ENCODE peak calls at places on chromosomes 12 and 14, in seven cellular contexts. One of them, this sample, is unnamed.

GRCh38 chr14:30272848-30273563 is 286.0 kb upstream of the G2E3 start:
- DNase-seq in HCT116: no peak
- DNase-seq in GM12878: no peak
- DNase-seq in SK-N-SH: no peak
- DNase-seq in H1: no peak
- DNase-seq in K562: no peak
- DNase-seq in HepG2: no peak
- DNase-seq in this sample: no peak

GRCh38 chr14:71394386-71394785 is 487.1 kb downstream of the PCNX1 start:
- DNase-seq in HCT116: no peak
- DNase-seq in GM12878: no peak
- DNase-seq in SK-N-SH: no peak
- DNase-seq in H1: no peak
- DNase-seq in K562: no peak
- DNase-seq in HepG2: no peak
- DNase-seq in this sample: no peak

GRCh38 chr12:69150083-69150795 is 89.1 kb upstream of the CPSF6 start:
- DNase-seq in HCT116: no peak
- DNase-seq in GM12878: no peak
- DNase-seq in SK-N-SH: no peak
- DNase-seq in H1: no peak
- DNase-seq in K562: no peak
- DNase-seq in HepG2: no peak
- DNase-seq in this sample: no peak

GRCh38 chr14:57461777-57462320 is 31.8 kb downstream of the CCDC198 start:
- DNase-seq in HCT116: no peak
- DNase-seq in GM12878: no peak
- DNase-seq in SK-N-SH: no peak
- DNase-seq in H1: no peak
- DNase-seq in K562: no peak
- DNase-seq in HepG2: no peak
- DNase-seq in this sample: peak; percentile 1

GRCh38 chr14:24285351-24285750 is 14.0 kb upstream of the RABGGTA start:
- DNase-seq in HCT116: no peak
- DNase-seq in GM12878: no peak
- DNase-seq in SK-N-SH: no peak
- DNase-seq in H1: no peak
- DNase-seq in K562: no peak
- DNase-seq in HepG2: no peak
- DNase-seq in this sample: no peak

GRCh38 chr12:84643993-84644392 is 268.6 kb downstream of the SLC6A15 start:
- DNase-seq in HCT116: no peak
- DNase-seq in GM12878: no peak
- DNase-seq in SK-N-SH: no peak
- DNase-seq in H1: no peak
- DNase-seq in K562: no peak
- DNase-seq in HepG2: no peak
- DNase-seq in this sample: no peak

GRCh38 chr12:43964966-43965365 is 129.1 kb downstream of the TMEM117 start:
- DNase-seq in HCT116: no peak
- DNase-seq in GM12878: no peak
- DNase-seq in SK-N-SH: no peak
- DNase-seq in H1: no peak
- DNase-seq in K562: no peak
- DNase-seq in HepG2: peak; percentile 41
- DNase-seq in this sample: no peak

GRCh38 chr12:4725057-4725456 is 4.9 kb downstream of the GALNT8 start:
- DNase-seq in HCT116: no peak
- DNase-seq in GM12878: no peak
- DNase-seq in SK-N-SH: no peak
- DNase-seq in H1: no peak
- DNase-seq in K562: no peak
- DNase-seq in HepG2: no peak
- DNase-seq in this sample: no peak

GRCh38 chr12:10607885-10608458 is 5.4 kb downstream of the MAGOHB start:
- DNase-seq in HCT116: no peak
- DNase-seq in GM12878: no peak
- DNase-seq in SK-N-SH: peak; percentile 14
- DNase-seq in H1: no peak
- DNase-seq in K562: peak; percentile 8
- DNase-seq in HepG2: no peak
- DNase-seq in this sample: no peak

GRCh38 chr12:52119398-52120254 is 40.1 kb downstream of the SMIM41 start:
- DNase-seq in HCT116: peak; percentile 47
- DNase-seq in GM12878: no peak
- DNase-seq in SK-N-SH: peak; percentile 59
- DNase-seq in H1: peak; percentile 88
- DNase-seq in K562: peak; percentile 82
- DNase-seq in HepG2: peak; percentile 70
- DNase-seq in this sample: no peak

GRCh38 chr14:100502622-100503220 is 84.5 kb downstream of the BEGAIN start:
- DNase-seq in HCT116: no peak
- DNase-seq in GM12878: no peak
- DNase-seq in SK-N-SH: no peak
- DNase-seq in H1: no peak
- DNase-seq in K562: no peak
- DNase-seq in HepG2: no peak
- DNase-seq in this sample: no peak

GRCh38 chr14:24700511-24700910 is 66.5 kb upstream of the GZMB start:
- DNase-seq in HCT116: no peak
- DNase-seq in GM12878: no peak
- DNase-seq in SK-N-SH: no peak
- DNase-seq in H1: no peak
- DNase-seq in K562: no peak
- DNase-seq in HepG2: no peak
- DNase-seq in this sample: no peak

GRCh38 chr12:104643921-104644669 is 187.3 kb downstream of the CHST11 start:
- DNase-seq in HCT116: no peak
- DNase-seq in GM12878: peak; percentile 43
- DNase-seq in SK-N-SH: peak; percentile 33
- DNase-seq in H1: no peak
- DNase-seq in K562: no peak
- DNase-seq in HepG2: no peak
- DNase-seq in this sample: no peak

GRCh38 chr12:101664961-101665360 is 32.5 kb upstream of the CHPT1 start:
- DNase-seq in HCT116: no peak
- DNase-seq in GM12878: no peak
- DNase-seq in SK-N-SH: no peak
- DNase-seq in H1: no peak
- DNase-seq in K562: no peak
- DNase-seq in HepG2: no peak
- DNase-seq in this sample: no peak

GRCh38 chr12:25434493-25434892 is 118.6 kb downstream of the LMNTD1 start:
- DNase-seq in HCT116: no peak
- DNase-seq in GM12878: no peak
- DNase-seq in SK-N-SH: no peak
- DNase-seq in H1: no peak
- DNase-seq in K562: no peak
- DNase-seq in HepG2: no peak
- DNase-seq in this sample: no peak

GRCh38 chr14:58152569-58152857 is 500 bp upstream of the ARMH4 start:
- DNase-seq in HCT116: no peak
- DNase-seq in GM12878: no peak
- DNase-seq in SK-N-SH: no peak
- DNase-seq in H1: no peak
- DNase-seq in K562: no peak
- DNase-seq in HepG2: no peak
- DNase-seq in this sample: no peak

GRCh38 chr14:53306267-53306721 is 153.2 kb upstream of the DDHD1 start:
- DNase-seq in HCT116: peak; percentile 28
- DNase-seq in GM12878: no peak
- DNase-seq in SK-N-SH: peak; percentile 44
- DNase-seq in H1: peak; percentile 61
- DNase-seq in K562: peak; percentile 28
- DNase-seq in HepG2: peak; percentile 19
- DNase-seq in this sample: peak; percentile 5

GRCh38 chr12:12979731-12980259 is 20.3 kb downstream of the HEBP1 start:
- DNase-seq in HCT116: no peak
- DNase-seq in GM12878: no peak
- DNase-seq in SK-N-SH: no peak
- DNase-seq in H1: no peak
- DNase-seq in K562: no peak
- DNase-seq in HepG2: no peak
- DNase-seq in this sample: no peak

GRCh38 chr12:38149395-38150073 is 167.0 kb upstream of the ALG10B start:
- DNase-seq in HCT116: peak; percentile 46
- DNase-seq in GM12878: no peak
- DNase-seq in SK-N-SH: no peak
- DNase-seq in H1: no peak
- DNase-seq in K562: no peak
- DNase-seq in HepG2: no peak
- DNase-seq in this sample: no peak

GRCh38 chr14:33916663-33917565 is 34.0 kb downstream of the EGLN3 start:
- DNase-seq in HCT116: no peak
- DNase-seq in GM12878: no peak
- DNase-seq in SK-N-SH: no peak
- DNase-seq in H1: no peak
- DNase-seq in K562: peak; percentile 55
- DNase-seq in HepG2: no peak
- DNase-seq in this sample: no peak

GRCh38 chr12:78878447-78878846 is 13.9 kb downstream of the SYT1 start:
- DNase-seq in HCT116: no peak
- DNase-seq in GM12878: no peak
- DNase-seq in SK-N-SH: no peak
- DNase-seq in H1: no peak
- DNase-seq in K562: no peak
- DNase-seq in HepG2: no peak
- DNase-seq in this sample: no peak

GRCh38 chr12:78885466-78885865 is 20.9 kb downstream of the SYT1 start:
- DNase-seq in HCT116: no peak
- DNase-seq in GM12878: no peak
- DNase-seq in SK-N-SH: no peak
- DNase-seq in H1: no peak
- DNase-seq in K562: no peak
- DNase-seq in HepG2: no peak
- DNase-seq in this sample: no peak

GRCh38 chr12:78878866-78879265 is 14.3 kb downstream of the SYT1 start:
- DNase-seq in HCT116: no peak
- DNase-seq in GM12878: no peak
- DNase-seq in SK-N-SH: no peak
- DNase-seq in H1: no peak
- DNase-seq in K562: no peak
- DNase-seq in HepG2: no peak
- DNase-seq in this sample: no peak

DNA sequence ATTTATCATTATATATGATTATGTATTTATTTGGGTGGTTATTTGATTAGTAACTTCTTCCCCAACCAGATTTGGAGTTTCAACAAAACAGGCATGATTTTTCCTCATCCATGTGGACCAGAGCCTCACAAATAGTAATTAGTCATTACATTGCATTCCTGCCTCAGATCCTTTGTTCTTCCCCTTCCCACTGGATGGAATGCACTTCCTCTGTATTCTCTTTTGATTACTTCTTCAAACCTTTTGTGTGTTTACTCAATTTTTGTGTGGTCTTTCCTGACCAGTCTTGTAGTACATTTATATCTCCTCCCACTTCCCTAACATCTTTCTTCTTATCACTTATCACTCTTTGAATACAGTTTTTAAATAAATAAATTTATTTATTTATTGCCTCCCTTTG is 15.5 kb downstream of the SYT1 start:
- DNase-seq in HCT116: no peak
- DNase-seq in GM12878: no peak
- DNase-seq in SK-N-SH: no peak
- DNase-seq in H1: no peak
- DNase-seq in K562: no peak
- DNase-seq in HepG2: no peak
- DNase-seq in this sample: no peak
- TF ChIP-seq SIN3A in HCT116: peak; percentile 55
- TF ChIP-seq SIN3A in GM12878: no peak
- TF ChIP-seq SIN3A in SK-N-SH: no peak
- TF ChIP-seq SIN3A in H1: no peak
- TF ChIP-seq SIN3A in K562: no peak
- TF ChIP-seq SIN3A in HepG2: no peak
- TF ChIP-seq SIN3A in this sample: no peak

GRCh38 chr14:56278383-56278782 is 160.2 kb downstream of the PELI2 start:
- DNase-seq in HCT116: no peak
- DNase-seq in GM12878: no peak
- DNase-seq in SK-N-SH: no peak
- DNase-seq in H1: no peak
- DNase-seq in K562: no peak
- DNase-seq in HepG2: no peak
- DNase-seq in this sample: no peak
- TF ChIP-seq SIN3A in HCT116: no peak
- TF ChIP-seq SIN3A in GM12878: no peak
- TF ChIP-seq SIN3A in SK-N-SH: no peak
- TF ChIP-seq SIN3A in H1: no peak
- TF ChIP-seq SIN3A in K562: no peak
- TF ChIP-seq SIN3A in HepG2: no peak
- TF ChIP-seq SIN3A in this sample: no peak

DNA sequence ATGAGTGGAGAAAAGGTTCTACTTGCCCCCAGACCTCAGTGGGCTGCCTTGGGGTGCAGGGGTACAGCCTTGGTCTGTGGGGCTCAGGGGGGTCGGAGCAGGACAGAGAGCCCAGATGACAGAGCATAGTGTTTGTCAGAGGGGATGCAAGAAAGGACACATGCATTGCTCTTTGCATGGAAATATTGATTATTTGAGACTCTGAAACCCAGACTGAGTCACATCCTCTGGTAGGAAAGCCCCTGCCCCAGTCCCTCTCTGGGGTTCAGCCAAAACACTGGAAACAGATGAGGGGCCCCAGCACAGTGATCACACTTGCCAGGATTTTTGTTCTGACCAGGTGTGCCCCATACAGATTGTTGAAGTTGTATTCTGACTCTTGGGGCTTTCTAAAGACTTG is 1094.4 kb downstream of the BCL11B start:
- DNase-seq in HCT116: no peak
- DNase-seq in GM12878: no peak
- DNase-seq in SK-N-SH: no peak
- DNase-seq in H1: no peak
- DNase-seq in K562: no peak
- DNase-seq in HepG2: no peak
- DNase-seq in this sample: no peak
- TF ChIP-seq SIN3A in HCT116: no peak
- TF ChIP-seq SIN3A in GM12878: no peak
- TF ChIP-seq SIN3A in SK-N-SH: no peak
- TF ChIP-seq SIN3A in H1: no peak
- TF ChIP-seq SIN3A in K562: no peak
- TF ChIP-seq SIN3A in HepG2: no peak
- TF ChIP-seq SIN3A in this sample: no peak

DNA sequence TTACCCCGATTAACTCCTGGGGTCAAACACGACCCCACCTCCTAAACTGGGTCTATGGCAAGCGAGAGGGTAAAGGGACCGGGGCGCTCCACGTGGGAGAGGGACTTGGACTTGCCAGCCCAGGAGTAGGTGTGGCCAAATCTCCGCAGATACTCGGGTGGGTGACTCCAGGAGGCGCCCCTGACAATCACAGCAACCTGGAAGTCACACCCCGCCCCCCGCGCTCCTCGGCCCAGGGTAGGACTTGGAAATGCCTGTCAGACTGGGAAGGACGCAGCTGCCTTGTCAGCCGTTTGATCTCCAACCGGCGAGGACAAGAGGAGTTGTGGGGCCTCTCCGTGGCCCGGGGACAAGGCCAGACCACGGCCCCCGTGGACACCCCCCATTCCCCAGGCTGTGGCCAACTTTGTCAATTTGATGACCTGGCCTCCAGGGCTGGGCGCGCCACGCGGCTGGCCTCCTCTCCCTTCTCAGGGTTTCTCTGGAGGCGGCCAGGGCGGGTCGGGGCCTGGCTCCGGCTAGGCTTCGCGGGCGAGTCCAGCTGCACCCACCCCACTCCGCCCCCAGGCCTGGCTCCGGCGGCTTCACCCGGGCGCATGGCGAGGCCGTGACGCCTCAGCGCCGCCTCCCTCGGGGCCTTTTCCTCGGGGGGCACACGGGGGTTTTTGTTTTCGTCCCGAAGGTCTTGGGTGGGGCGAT is 1.2 kb upstream of the BCL11B start:
- DNase-seq in HCT116: no peak
- DNase-seq in GM12878: no peak
- DNase-seq in SK-N-SH: peak; percentile 43
- DNase-seq in H1: peak; percentile 89
- DNase-seq in K562: no peak
- DNase-seq in HepG2: peak; percentile 16
- DNase-seq in this sample: no peak
- TF ChIP-seq SIN3A in HCT116: no peak
- TF ChIP-seq SIN3A in GM12878: no peak
- TF ChIP-seq SIN3A in SK-N-SH: no peak
- TF ChIP-seq SIN3A in H1: no peak
- TF ChIP-seq SIN3A in K562: no peak
- TF ChIP-seq SIN3A in HepG2: no peak
- TF ChIP-seq SIN3A in this sample: no peak

This sample was measured in Panc1.